ENCODE peak calls at places on chromosomes 6 and 20, in four cellular contexts. S is heart right ventricle; M is CD8-positive, alpha-beta T cell; O is right lobe of liver. U is an unnamed sample.

GRCh38 chr6:1024587-1024986 is 287.3 kb upstream of the FOXQ1 start:
- DNase-seq in S (no peak), M (no peak), O (no peak), U (no peak)

GRCh38 chr6:22627644-22628043 is 58.3 kb downstream of the HDGFL1 start:
- DNase-seq in S (no peak), M (no peak), O (no peak), U (no peak)

GRCh38 chr6:157433678-157434081 is 52.7 kb downstream of the ZDHHC14 start:
- DNase-seq in S (peak; percentile 50), M (no peak), O (no peak), U (no peak)

GRCh38 chr6:166420351-166420750 is 37.6 kb upstream of the MPC1 start:
- DNase-seq in S (no peak), M (no peak), O (no peak), U (no peak)

GRCh38 chr20:53502820-53503219 is 90.8 kb downstream of the ZNF217 start:
- DNase-seq in S (no peak), M (no peak), O (no peak), U (no peak)

GRCh38 chr20:40009542-40009941 is 679.5 kb downstream of the MAFB start:
- DNase-seq in S (no peak), M (no peak), O (no peak), U (no peak)

GRCh38 chr20:63027425-63028389 is 20.9 kb upstream of the BHLHE23 start:
- DNase-seq in S (no peak), M (no peak), O (peak; percentile 52), U (no peak)

GRCh38 chr20:50670126-50670862 is 21.0 kb downstream of the RIPOR3 start:
- DNase-seq in S (no peak), M (no peak), O (no peak), U (no peak)

GRCh38 chr6:170238741-170239565 is 51.9 kb downstream of the DLL1 start:
- DNase-seq in S (no peak), M (no peak), O (peak; percentile 21), U (no peak)

GRCh38 chr6:166830185-166830890 is 126.0 kb downstream of the RNASET2 start:
- DNase-seq in S (no peak), M (no peak), O (no peak), U (no peak)

GRCh38 chr6:36289281-36290018 is 19.6 kb downstream of the PNPLA1 start:
- DNase-seq in S (no peak), M (no peak), O (no peak), U (no peak)

GRCh38 chr20:21548390-21549035 is 34.6 kb upstream of the NKX2-2 start:
- DNase-seq in S (no peak), M (peak; percentile 40), O (no peak), U (no peak)

GRCh38 chr6:35049885-35050284 is 91.3 kb downstream of the TCP11 start:
- DNase-seq in S (peak; percentile 72), M (no peak), O (no peak), U (no peak)

GRCh38 chr6:145761584-145761983 is 26.3 kb upstream of the EPM2A start:
- DNase-seq in S (no peak), M (no peak), O (no peak), U (no peak)

GRCh38 chr6:154590770-154591169 is 80.3 kb upstream of the CNKSR3 start:
- DNase-seq in S (no peak), M (no peak), O (no peak), U (no peak)

GRCh38 chr20:63058696-63059335 is 52.1 kb upstream of the BHLHE23 start:
- DNase-seq in S (no peak), M (no peak), O (peak; percentile 42), U (peak; percentile 47)

GRCh38 chr6:107823047-107823557 is 1.0 kb downstream of the SCML4 start:
- DNase-seq in S (no peak), M (peak; percentile 59), O (peak; percentile 72), U (no peak)

GRCh38 chr6:10316327-10316726 is 98.5 kb downstream of the TFAP2A start:
- DNase-seq in S (no peak), M (no peak), O (no peak), U (no peak)

GRCh38 chr6:5657684-5658429 is 348.9 kb downstream of the NRN1 start:
- DNase-seq in S (no peak), M (no peak), O (no peak), U (no peak)

GRCh38 chr20:58688838-58689237 is 3.8 kb upstream of the NPEPL1 start:
- DNase-seq in S (no peak), M (no peak), O (no peak), U (no peak)

GRCh38 chr6:144334150-144334708 is 49.1 kb downstream of the UTRN start:
- DNase-seq in S (no peak), M (peak; percentile 70), O (peak; percentile 50), U (no peak)

GRCh38 chr6:71107935-71108420 is 151.1 kb upstream of the B3GAT2 start:
- DNase-seq in S (peak; percentile 44), M (no peak), O (no peak), U (no peak)

GRCh38 chr6:108807928-108808327 is 40.3 kb upstream of the ARMC2 start:
- DNase-seq in S (peak; percentile 16), M (no peak), O (no peak), U (no peak)

GRCh38 chr6:70103798-70104197 is 199.1 kb downstream of the COL9A1 start:
- DNase-seq in S (no peak), M (no peak), O (no peak), U (no peak)
- TF ChIP-seq CTCF in S (peak; percentile 33), M (peak; percentile 43), O (peak; percentile 59), U (no peak)

GRCh38 chr6:148814082-148814790 is 67.4 kb downstream of the UST start:
- DNase-seq in S (no peak), M (no peak), O (no peak), U (no peak)
- H3K4me3 ChIP-seq in S (no peak overlapping the region), M (no peak overlapping the region), O (no peak overlapping the region), U (no peak overlapping the region)

GRCh38 chr6:29759457-29759856 is 36.2 kb downstream of the HLA-F start:
- DNase-seq in S (no peak), M (no peak), O (no peak), U (no peak)
- H3K27ac ChIP-seq in S (no peak overlapping the region), M (no peak overlapping the region), O (no peak overlapping the region), U (no peak overlapping the region)

DNA sequence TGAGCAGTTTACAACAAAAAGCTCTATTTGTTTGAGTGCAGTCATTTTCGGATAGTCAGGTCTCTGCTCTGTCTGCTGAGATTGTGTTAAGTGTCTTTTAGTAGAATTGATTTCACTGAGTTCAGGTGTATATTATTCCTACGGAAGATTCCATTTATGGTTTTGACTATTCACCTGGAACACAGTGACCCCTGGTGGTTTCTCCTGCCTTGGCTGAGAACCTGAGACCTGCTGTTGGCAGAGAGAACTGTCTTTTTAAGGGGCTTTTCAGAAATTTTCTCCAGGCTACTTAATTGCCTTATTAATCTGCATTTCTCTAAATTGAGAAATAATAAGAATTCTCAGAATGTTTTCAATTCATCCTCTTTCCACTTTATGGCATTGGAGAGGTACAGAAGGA is 508.0 kb downstream of the TBC1D32 start:
- DNase-seq in S (no peak), M (no peak), O (no peak), U (no peak)
- TF ChIP-seq CTCF in S (peak; percentile 40), M (no peak), O (peak; percentile 76), U (no peak)

DNA sequence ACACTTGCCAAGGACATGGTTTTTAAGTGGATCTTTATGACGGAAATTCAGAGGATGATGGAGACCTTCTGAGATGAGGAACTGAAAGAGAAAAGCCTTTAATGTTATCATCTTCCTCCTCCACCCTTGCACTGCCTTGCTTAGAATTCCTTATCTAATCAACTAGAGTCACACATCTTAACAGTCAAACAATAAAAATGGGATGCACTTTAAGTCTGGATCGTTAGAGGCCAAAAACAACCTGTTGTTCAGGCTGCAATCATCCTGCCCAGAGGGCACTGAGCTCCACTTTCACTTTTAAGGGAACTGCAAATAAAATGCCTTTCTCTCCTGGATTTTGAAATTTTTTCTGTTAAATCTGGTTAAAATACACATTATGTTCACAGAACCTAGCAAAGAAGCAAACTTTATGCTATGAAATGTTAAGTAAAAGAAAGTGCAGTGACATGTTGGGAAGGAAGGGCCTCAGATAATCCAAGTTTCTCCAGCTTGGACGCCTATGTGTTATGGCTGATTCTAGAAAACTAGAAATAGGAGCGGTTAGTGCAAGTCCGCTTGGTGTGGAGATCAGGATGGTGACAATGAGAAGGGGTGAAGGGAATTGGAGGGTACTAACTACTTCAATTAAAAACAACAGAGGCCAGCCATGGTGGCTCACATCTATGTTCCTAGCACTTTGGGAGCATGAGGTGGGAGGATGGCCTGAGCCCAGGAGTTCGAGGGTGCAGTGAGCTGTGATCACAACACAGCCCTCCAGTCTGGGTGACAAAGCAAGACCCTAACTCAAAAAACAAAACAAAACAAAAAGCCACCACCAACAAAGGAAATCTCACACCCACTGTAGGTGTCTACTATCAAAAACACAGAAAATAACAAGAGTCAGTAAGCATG is 66.4 kb upstream of the KIF13A start:
- DNase-seq in S (no peak), M (no peak), O (no peak), U (no peak)
- H3K4me3 ChIP-seq in S (no peak overlapping the region), M (no peak overlapping the region), O (no peak overlapping the region), U (no peak overlapping the region)

U was measured in ascending aorta.